ENCODE peak calls at places on chromosome 19, in ten cellular contexts. R is psoas muscle, M is left ventricle myocardium inferior, N is A549, Y is endothelial cell, H is tibial nerve, J is HL-60, Q is glutamatergic neuron, S is endodermal cell, A is AG09309. I is an unnamed sample.

GRCh38 chr19:55474269-55475265 is 1.9 kb upstream of the ZNF628 start:
- DNase-seq in J (no peak), M (no peak), R (no peak), Y (no peak), H (no peak), S (peak; percentile 61), A (peak; percentile 76), Q (no peak), N (no peak), I (peak; percentile 54)

GRCh38 chr19:31257426-31258130 is 91.7 kb downstream of the TSHZ3 start:
- DNase-seq in N (no peak), Y (no peak), A (no peak), M (no peak), J (no peak), S (no peak), R (no peak), H (no peak), Q (no peak), I (no peak)

GRCh38 chr19:46903458-46903857 is 42.7 kb downstream of the ARHGAP35 start:
- DNase-seq in R (no peak), Q (no peak), M (no peak), N (no peak), S (no peak), Y (no peak), J (no peak), H (no peak), A (no peak), I (no peak)

GRCh38 chr19:11598103-11598483 is 810 bp downstream of the ZNF627 start:
- DNase-seq in A (no peak), M (no peak), N (no peak), Y (no peak), S (no peak), Q (no peak), R (no peak), H (no peak), J (no peak), I (no peak)

GRCh38 chr19:16506961-16507360 is 10.8 kb downstream of the C19orf44 start:
- DNase-seq in J (no peak), N (no peak), Q (no peak), Y (no peak), A (no peak), M (no peak), R (no peak), S (no peak), H (no peak), I (no peak)

GRCh38 chr19:17540174-17540573 is 15.3 kb upstream of the COLGALT1 start:
- DNase-seq in J (no peak), Q (no peak), Y (no peak), R (no peak), N (no peak), A (no peak), H (no peak), S (no peak), M (no peak), I (no peak)

GRCh38 chr19:34426096-34426661 is 2.0 kb upstream of the UBA2 start:
- DNase-seq in R (no peak), M (no peak), S (no peak), H (no peak), Q (no peak), A (no peak), N (no peak), Y (no peak), J (no peak), I (no peak)

GRCh38 chr19:39677931-39678889 is 22.5 kb downstream of the LGALS16 start:
- DNase-seq in N (no peak), A (no peak), S (no peak), H (no peak), Y (no peak), R (peak; percentile 42), J (no peak), Q (no peak), M (no peak), I (no peak)

GRCh38 chr19:29683009-29683408 is 17.7 kb downstream of the PLEKHF1 start:
- DNase-seq in J (no peak), S (no peak), A (no peak), N (no peak), H (no peak), M (no peak), Y (no peak), Q (no peak), R (no peak), I (no peak)

GRCh38 chr19:44476559-44477408 is 23.5 kb downstream of the ZNF180 start:
- DNase-seq in Q (no peak), N (no peak), M (no peak), H (no peak), A (no peak), S (no peak), J (no peak), Y (no peak), R (no peak), I (peak; percentile 19)

GRCh38 chr19:8304841-8305621 is 3.1 kb downstream of the CD320 start:
- DNase-seq in J (no peak), N (no peak), S (peak; percentile 95), A (no peak), R (no peak), M (no peak), Y (peak; percentile 43), H (peak; percentile 10), Q (peak; percentile 67), I (no peak)

GRCh38 chr19:27972291-27973040 is 1240.5 kb downstream of the UQCRFS1 start:
- DNase-seq in S (no peak), N (no peak), Q (no peak), H (no peak), A (no peak), Y (no peak), R (no peak), J (no peak), M (no peak), I (no peak)

GRCh38 chr19:50554212-50554611 is 14.0 kb downstream of the LRRC4B start:
- DNase-seq in H (no peak), A (no peak), J (no peak), Q (no peak), M (no peak), N (no peak), R (no peak), S (peak; percentile 35), Y (no peak), I (no peak)

GRCh38 chr19:32475393-32475792 is 69.8 kb downstream of the DPY19L3 start:
- DNase-seq in N (no peak), Y (no peak), J (no peak), M (no peak), A (no peak), Q (no peak), R (no peak), H (no peak), S (no peak), I (no peak)

GRCh38 chr19:32483574-32483973 is 78.0 kb downstream of the DPY19L3 start:
- DNase-seq in R (no peak), Q (no peak), M (no peak), N (no peak), J (no peak), A (no peak), S (no peak), Y (no peak), H (no peak), I (no peak)

DNA sequence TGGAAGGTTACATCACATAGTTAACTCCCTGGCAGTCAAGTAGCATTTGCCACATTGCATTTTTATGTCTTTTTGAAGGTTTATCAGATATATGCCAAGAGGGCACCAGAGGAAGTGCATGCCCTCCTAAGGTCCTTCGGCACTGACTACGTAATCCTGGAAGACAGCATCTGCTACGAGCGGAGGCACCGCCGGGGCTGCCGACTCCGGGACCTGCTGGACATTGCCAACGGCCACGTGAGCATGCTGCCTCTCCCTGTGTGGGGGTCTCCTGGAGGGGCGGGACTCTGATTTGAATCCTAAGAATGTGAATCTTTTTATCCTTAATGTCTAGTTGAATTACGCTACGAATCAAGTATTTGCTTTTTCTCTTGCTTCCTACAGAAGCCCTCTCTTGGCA is 74.8 kb downstream of the DPY19L3 start:
- DNase-seq in M (no peak), N (no peak), A (no peak), R (no peak), J (no peak), Q (no peak), S (no peak), Y (no peak), H (no peak), I (no peak)
- TF ChIP-seq CTCF in M (no peak), N (no peak), A (no peak), R (no peak), J (no peak), Q (no peak), S (no peak), Y (no peak), H (no peak), I (no peak)

GRCh38 chr19:3034194-3034844 is 5.2 kb upstream of the TLE2 start:
- DNase-seq in M (no peak), S (no peak), N (no peak), R (no peak), Y (no peak), H (no peak), J (no peak), Q (no peak), A (no peak), I (peak; percentile 72)
- TF ChIP-seq CTCF in M (no peak), S (no peak), N (no peak), R (no peak), Y (no peak), H (no peak), J (no peak), Q (no peak), A (no peak), I (no peak)

DNA sequence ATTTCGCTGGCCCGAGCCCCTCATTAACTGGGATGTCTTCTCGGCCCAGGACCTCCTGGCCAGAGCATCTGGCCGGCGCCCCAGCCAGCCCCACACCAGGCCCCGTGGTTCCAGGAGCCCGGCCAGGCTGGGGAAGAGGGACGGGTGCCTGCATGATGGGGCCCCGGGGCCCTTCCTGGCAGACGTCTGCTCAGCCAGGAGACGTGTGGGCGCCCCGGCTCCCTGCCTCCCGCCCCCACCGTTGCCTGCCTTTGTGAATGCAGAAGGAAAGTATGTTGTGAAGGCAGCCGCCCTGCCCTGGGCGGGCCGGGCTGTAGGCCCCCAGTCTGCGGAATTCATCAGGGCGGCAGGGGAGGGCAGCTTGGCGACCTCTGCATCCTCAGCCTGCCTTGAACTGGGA is 4.4 kb upstream of the COMP start:
- DNase-seq in S (peak; percentile 59), M (no peak), J (no peak), A (no peak), Q (no peak), H (no peak), N (no peak), Y (no peak), R (peak; percentile 64), I (no peak)
- TF ChIP-seq CTCF in S (no peak), M (no peak), J (no peak), A (no peak), Q (no peak), H (no peak), N (no peak), Y (no peak), R (no peak), I (no peak)

DNA sequence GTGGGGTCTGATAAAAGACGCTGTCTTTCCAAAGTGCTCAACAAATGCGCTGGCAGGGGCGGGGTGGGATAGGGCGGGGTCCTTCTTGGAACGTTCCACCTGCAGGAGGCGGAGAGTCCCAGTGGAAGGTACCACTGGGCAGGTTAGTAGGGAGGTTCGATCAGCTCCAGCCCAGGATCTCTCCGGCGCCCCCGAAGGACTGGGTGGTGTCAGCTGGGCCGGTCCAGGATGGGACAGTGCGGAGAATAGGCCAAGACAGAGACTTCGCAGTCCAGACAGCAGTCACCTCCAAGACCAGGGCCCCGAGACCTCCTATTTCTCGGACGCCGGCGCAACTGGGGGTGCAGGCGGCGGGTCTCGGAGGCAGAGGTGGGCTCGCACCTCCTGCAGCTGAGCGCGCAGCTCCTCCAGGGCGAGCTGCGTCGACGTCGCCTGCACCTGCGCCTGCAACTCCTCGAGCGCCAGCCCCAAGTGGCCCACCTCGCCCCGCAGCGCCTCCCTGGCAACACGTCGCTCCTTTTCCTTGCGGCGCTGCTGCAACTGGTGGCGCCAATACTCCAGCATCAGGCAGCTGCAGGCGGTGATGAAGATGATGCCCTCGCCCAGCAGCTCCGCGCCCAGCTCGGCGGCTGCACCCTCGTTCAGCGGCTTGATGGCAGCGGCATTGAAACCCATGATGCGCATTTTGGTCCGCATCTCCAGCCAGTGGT is 21.6 kb downstream of the VASP start:
- DNase-seq in S (peak; percentile 97), Q (peak; percentile 49), J (no peak), A (no peak), H (no peak), R (no peak), N (no peak), M (no peak), Y (peak; percentile 34), I (no peak)
- TF ChIP-seq CTCF in S (peak; percentile 12), Q (no peak), J (no peak), A (no peak), H (no peak), R (no peak), N (no peak), M (no peak), Y (no peak), I (no peak)

I was measured in fibroblast of villous mesenchyme.